ENCODE peak calls at places on chromosomes 12 and 14, in five cellular contexts. Z, Q, M, O and H are unnamed samples.

GRCh38 chr14:90676859-90677258 is 139.4 kb downstream of the TTC7B start:
- DNase-seq in Q (no peak), O (no peak), M (no peak), Z (no peak), H (no peak)

GRCh38 chr14:100593751-100594624 is 6.8 kb upstream of the BEGAIN start:
- DNase-seq in M (no peak), Z (no peak), Q (no peak), O (no peak), H (no peak)

GRCh38 chr12:46224401-46224800 is 44.4 kb downstream of the SLC38A1 start:
- DNase-seq in O (peak), Q (no peak), Z (no peak), M (no peak), H (peak)

GRCh38 chr12:2783936-2784600 is 10.7 kb upstream of the FKBP4 start:
- DNase-seq in Q (peak), O (peak), Z (peak), M (peak), H (peak)

GRCh38 chr14:103224996-103225874 is 102.0 kb downstream of the TNFAIP2 start:
- DNase-seq in Z (no peak), M (no peak), Q (no peak), O (no peak), H (no peak)

GRCh38 chr12:25713264-25713663 is 160.2 kb upstream of the LMNTD1 start:
- DNase-seq in M (no peak), Q (no peak), Z (no peak), O (no peak), H (no peak)

GRCh38 chr12:19002192-19002591 is 127.3 kb upstream of the PLEKHA5 start:
- DNase-seq in Q (no peak), O (no peak), M (no peak), Z (no peak), H (no peak)

GRCh38 chr12:125738211-125738610 is 673.0 kb downstream of the AACS start:
- DNase-seq in Z (no peak), M (no peak), O (no peak), Q (no peak), H (no peak)

GRCh38 chr12:101927042-101927441 is 49.7 kb downstream of the DRAM1 start:
- DNase-seq in Z (no peak), Q (no peak), O (no peak), M (no peak), H (no peak)

GRCh38 chr12:45336762-45337596 is 121.1 kb downstream of the ANO6 start:
- DNase-seq in Z (no peak), M (peak), Q (no peak), O (no peak), H (peak)

GRCh38 chr14:32382704-32383103 is 53.6 kb downstream of the AKAP6 start:
- DNase-seq in O (no peak), Q (no peak), M (no peak), Z (peak), H (peak)

GRCh38 chr12:45051490-45052105 is 699 bp upstream of the DBX2 start:
- DNase-seq in M (no peak), Z (no peak), O (no peak), Q (no peak), H (peak)

GRCh38 chr12:12166751-12167150 is 96.0 kb downstream of the BCL2L14 start:
- DNase-seq in Z (no peak), M (no peak), O (no peak), Q (no peak), H (no peak)

GRCh38 chr12:124939428-124940142 is 25.1 kb upstream of the UBC start:
- DNase-seq in O (peak), Z (peak), Q (peak), M (peak), H (peak)

GRCh38 chr12:56359851-56360767 is at the start of gene STAT2:
- DNase-seq in Q (peak), O (peak), Z (peak), M (peak), H (peak)

GRCh38 chr14:100522616-100523021 is 64.6 kb downstream of the BEGAIN start:
- DNase-seq in M (no peak), Z (no peak), Q (no peak), O (peak), H (no peak)

GRCh38 chr12:100733817-100734593 is 60.6 kb upstream of the ANO4 start:
- DNase-seq in Z (peak), M (no peak), O (no peak), Q (no peak), H (peak)

GRCh38 chr12:63826002-63826585 is 18.4 kb upstream of the SRGAP1 start:
- DNase-seq in M (peak), Z (no peak), O (no peak), Q (no peak), H (peak)

GRCh38 chr12:122203301-122203967 is at the start of gene B3GNT4:
- DNase-seq in O (peak), Z (peak), M (peak), Q (peak), H (no peak)

GRCh38 chr14:98259881-98260280 is 1012.1 kb downstream of the BCL11B start:
- DNase-seq in O (no peak), Z (no peak), Q (no peak), M (no peak), H (no peak)

GRCh38 chr12:100474617-100475016 is 951 bp downstream of the NR1H4 start:
- DNase-seq in O (no peak), M (no peak), Q (no peak), Z (no peak), H (no peak)

GRCh38 chr12:18165422-18165871 is 75.5 kb upstream of the RERGL start:
- DNase-seq in M (peak), Z (no peak), O (no peak), Q (no peak), H (peak)

GRCh38 chr14:28468191-28469151 is 298.1 kb upstream of the FOXG1 start:
- DNase-seq in O (no peak), Q (no peak), Z (no peak), M (no peak), H (no peak)

GRCh38 chr12:132698336-132698735 is 10.9 kb downstream of the PXMP2 start:
- DNase-seq in Z (no peak), M (no peak), Q (no peak), O (no peak), H (no peak)

GRCh38 chr12:132700212-132700913 is 10.3 kb upstream of the PGAM5 start:
- DNase-seq in Z (no peak), M (peak), Q (no peak), O (no peak), H (no peak)

GRCh38 chr12:132707241-132707640 is 3.4 kb upstream of the PGAM5 start:
- DNase-seq in M (no peak), Q (no peak), Z (no peak), O (no peak), H (no peak)

GRCh38 chr12:132703611-132704010 is 7.0 kb upstream of the PGAM5 start:
- DNase-seq in Z (peak), Q (no peak), O (no peak), M (no peak), H (no peak)

DNA sequence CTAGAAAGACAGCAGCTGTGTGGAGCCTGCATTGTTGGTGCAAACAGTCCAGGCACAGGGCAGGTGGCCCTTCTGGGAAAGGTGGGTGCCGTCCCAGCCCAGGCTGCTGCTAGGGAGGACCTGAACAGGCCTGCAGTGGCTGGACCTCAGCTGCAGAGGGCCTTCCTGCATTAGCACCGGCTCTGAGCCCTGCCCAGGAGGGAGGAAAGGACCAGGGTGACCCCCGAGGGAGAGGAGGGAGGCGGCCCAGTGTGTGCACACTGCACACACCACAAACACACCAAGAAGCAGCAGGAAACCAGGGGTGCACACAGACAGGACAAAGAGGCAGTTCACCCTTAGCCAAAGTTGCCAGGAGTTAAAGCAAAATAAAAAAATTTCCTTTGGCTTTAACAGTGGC is 8.0 kb upstream of the PGAM5 start:
- DNase-seq in Q (no peak), M (no peak), Z (no peak), O (no peak), H (no peak)
- TF ChIP-seq CTCF in Q (no peak), M (no peak), Z (no peak), O (no peak), H (no peak)

GRCh38 chr14:59009967-59010366 is 178.5 kb upstream of the DAAM1 start:
- DNase-seq in M (no peak), Z (no peak), Q (no peak), O (no peak), H (no peak)

DNA sequence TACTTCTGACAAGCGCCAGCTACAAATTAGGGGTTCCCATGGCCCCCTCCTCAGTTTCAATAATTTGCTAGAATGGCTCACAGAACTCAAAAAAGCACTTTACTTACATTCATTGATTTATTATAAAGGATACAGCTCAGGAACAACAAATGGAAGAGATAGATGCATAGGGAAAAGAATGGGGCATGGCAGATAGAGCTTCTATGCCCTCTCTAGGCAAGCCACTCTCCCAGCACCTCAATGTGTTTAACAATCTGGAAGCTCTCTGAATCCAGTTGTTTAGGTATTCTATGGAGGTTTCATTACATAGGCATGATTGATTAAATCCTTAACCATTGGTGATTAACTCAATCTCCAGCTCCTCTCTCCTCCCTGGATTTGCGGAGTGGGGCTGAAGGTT is 184.5 kb upstream of the DAAM1 start:
- DNase-seq in O (no peak), M (no peak), Q (no peak), Z (no peak), H (no peak)
- TF ChIP-seq CTCF in O (no peak), M (peak), Q (no peak), Z (no peak), H (peak)

DNA sequence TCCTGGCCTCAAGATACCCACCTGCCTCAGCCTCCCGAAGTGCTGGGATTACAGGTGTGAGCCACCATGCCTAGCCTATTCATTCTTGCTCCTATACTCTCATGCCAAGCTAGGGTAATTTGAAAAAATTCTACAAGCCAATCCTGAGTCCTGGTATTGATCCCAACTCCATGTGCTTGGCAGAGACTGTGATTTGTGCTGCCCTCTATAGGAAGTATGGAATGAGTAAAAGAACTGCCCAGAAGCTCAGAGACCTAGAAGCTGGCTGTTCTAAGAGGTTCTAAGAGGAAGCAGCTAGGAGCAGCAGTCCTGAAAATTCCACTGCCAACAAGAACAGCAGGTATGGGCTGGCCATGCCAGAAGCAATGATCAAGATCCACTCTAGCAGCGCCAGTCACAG is 402.5 kb downstream of the PCNX1 start:
- DNase-seq in O (no peak), Q (no peak), M (no peak), Z (no peak), H (no peak)
- TF ChIP-seq CTCF in O (no peak), Q (no peak), M (peak), Z (no peak), H (no peak)

GRCh38 chr12:5512585-5512970 is 80.7 kb downstream of the NTF3 start:
- DNase-seq in Q (no peak), Z (no peak), O (no peak), M (no peak), H (no peak)

GRCh38 chr12:5513406-5513805 is 81.5 kb downstream of the NTF3 start:
- DNase-seq in Q (no peak), O (no peak), Z (no peak), M (no peak), H (no peak)

GRCh38 chr12:5510251-5510805 is 78.4 kb downstream of the NTF3 start:
- DNase-seq in Q (no peak), O (no peak), M (no peak), Z (no peak), H (no peak)

GRCh38 chr12:5511256-5511643 is 79.3 kb downstream of the NTF3 start:
- DNase-seq in M (no peak), O (no peak), Z (no peak), Q (no peak), H (no peak)

GRCh38 chr12:5511644-5512584 is 80.0 kb downstream of the NTF3 start:
- DNase-seq in O (peak), Q (no peak), Z (peak), M (no peak), H (no peak)
- TF ChIP-seq CTCF in O (no peak), Q (no peak), Z (peak), M (peak), H (peak)

GRCh38 chr12:54369597-54370217 is 5.4 kb upstream of the GPR84 start:
- DNase-seq in Q (no peak), O (peak), M (no peak), Z (no peak), H (no peak)

GRCh38 chr12:54368709-54369596 is 4.7 kb upstream of the GPR84 start:
- DNase-seq in O (peak), M (peak), Z (peak), Q (peak), H (peak)

GRCh38 chr12:54371328-54372112 is 7.2 kb upstream of the GPR84 start:
- DNase-seq in Z (no peak), O (peak), Q (no peak), M (no peak), H (no peak)

GRCh38 chr12:54372113-54372806 is 8.0 kb upstream of the GPR84 start:
- DNase-seq in Q (no peak), Z (no peak), O (peak), M (no peak), H (no peak)

GRCh38 chr12:54370218-54370730 is 6.0 kb upstream of the GPR84 start:
- DNase-seq in M (peak), Q (no peak), Z (peak), O (peak), H (peak)
- TF ChIP-seq CTCF in M (peak), Q (no peak), Z (peak), O (peak), H (peak)

DNA sequence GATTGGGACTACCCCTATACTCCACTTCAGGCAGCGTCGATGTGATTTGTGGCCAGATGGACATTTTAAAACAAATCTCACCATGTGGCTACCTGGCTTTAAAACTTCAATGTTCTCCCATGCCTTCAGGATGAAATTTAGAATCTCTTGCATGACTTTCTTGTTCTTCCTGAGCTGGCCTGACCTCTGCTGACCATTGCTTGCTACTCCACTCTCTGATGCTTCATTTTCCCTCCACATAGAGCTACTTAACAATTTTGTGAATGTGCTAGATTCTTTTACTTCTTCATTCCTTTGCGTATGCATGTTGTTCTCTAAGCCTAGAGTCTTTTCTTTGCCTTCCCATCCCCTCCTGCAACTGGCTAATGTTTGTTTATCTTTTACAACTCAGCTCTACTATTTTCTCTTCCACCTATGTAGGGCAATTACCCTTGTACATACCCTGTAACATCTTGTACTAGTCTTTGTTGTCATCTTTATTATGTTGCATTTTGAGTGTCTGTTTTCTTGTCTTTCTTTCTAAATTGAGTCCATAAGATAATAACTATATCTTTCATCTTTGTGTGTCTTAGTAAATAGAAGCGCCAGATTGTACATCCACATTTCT is 41.2 kb downstream of the YLPM1 start:
- DNase-seq in Z (peak), O (no peak), M (peak), Q (no peak), H (peak)
- TF ChIP-seq CTCF in Z (peak), O (peak), M (peak), Q (peak), H (peak)

GRCh38 chr12:7369274-7369729 is 65.4 kb downstream of the ACSM4 start:
- DNase-seq in M (peak), O (no peak), Z (no peak), Q (no peak), H (no peak)

GRCh38 chr12:7373226-7373625 is 69.4 kb downstream of the ACSM4 start:
- DNase-seq in M (no peak), O (no peak), Z (no peak), Q (no peak), H (no peak)

GRCh38 chr12:7375145-7375543 is 68.8 kb downstream of the CD163L1 start:
- DNase-seq in Q (no peak), O (no peak), Z (no peak), M (no peak), H (no peak)

GRCh38 chr12:7376196-7376595 is 67.8 kb downstream of the CD163L1 start:
- DNase-seq in M (peak), Z (no peak), Q (no peak), O (no peak), H (no peak)

GRCh38 chr12:7374423-7375144 is 69.4 kb downstream of the CD163L1 start:
- DNase-seq in O (no peak), Q (no peak), M (peak), Z (peak), H (no peak)
- TF ChIP-seq CTCF in O (no peak), Q (no peak), M (peak), Z (peak), H (peak)

GRCh38 chr12:109695961-109696461 is 17.6 kb upstream of the FAM222A start:
- DNase-seq in Q (no peak), O (no peak), M (no peak), Z (no peak), H (no peak)
- TF ChIP-seq CTCF in Q (no peak), O (no peak), M (no peak), Z (no peak), H (no peak)